ENCODE peak calls at places on chromosomes 11 and 22, in nine cellular contexts. G, Z, E, B, R, K, V, F and L are unnamed samples.

GRCh38 chr22:27133951-27134664 is 476.7 kb downstream of the MIAT start:
- DNase-seq in G (no peak), Z (peak; percentile 21), E (no peak), B (peak; percentile 44), R (no peak), K (peak; percentile 85), V (peak; percentile 68), F (no peak), L (peak; percentile 19)

GRCh38 chr11:73538381-73538872 is 59.5 kb downstream of the FAM168A start:
- DNase-seq in G (no peak), Z (no peak), E (peak; percentile 70), B (no peak), R (peak; percentile 55), K (no peak), V (no peak), F (no peak), L (peak; percentile 30)

GRCh38 chr11:18203723-18204122 is 31.1 kb downstream of the MRGPRX4 start:
- DNase-seq in G (no peak), Z (no peak), E (peak; percentile 89), B (no peak), R (peak; percentile 69), K (no peak), V (no peak), F (peak; percentile 8), L (peak; percentile 30)

GRCh38 chr11:79304599-79305212 is 136.1 kb downstream of the TENM4 start:
- DNase-seq in G (no peak), Z (no peak), E (no peak), B (no peak), R (no peak), K (no peak), V (no peak), F (no peak), L (no peak)

GRCh38 chr11:111801135-111801534 is 34.9 kb upstream of the PPP2R1B start:
- DNase-seq in G (no peak), Z (no peak), E (no peak), B (no peak), R (no peak), K (no peak), V (no peak), F (no peak), L (no peak)

GRCh38 chr11:123145220-123145619 is 49.8 kb downstream of the CLMP start:
- DNase-seq in G (no peak), Z (no peak), E (no peak), B (no peak), R (peak; percentile 66), K (no peak), V (no peak), F (peak; percentile 73), L (no peak)

GRCh38 chr22:46794067-46794466 is 31.6 kb downstream of the TBC1D22A start:
- DNase-seq in G (no peak), Z (no peak), E (no peak), B (peak; percentile 9), R (no peak), K (peak; percentile 40), V (no peak), F (no peak), L (no peak)

GRCh38 chr22:41507330-41508063 is 36.8 kb downstream of the POLR3H start:
- DNase-seq in G (no peak), Z (no peak), E (no peak), B (no peak), R (no peak), K (no peak), V (no peak), F (no peak), L (no peak)

GRCh38 chr22:46116491-46116958 is 33.8 kb upstream of the PPARA start:
- DNase-seq in G (peak; percentile 99), Z (peak; percentile 95), E (peak; percentile 92), B (peak; percentile 96), R (peak; percentile 99), K (peak; percentile 97), V (peak; percentile 97), F (peak; percentile 66), L (peak; percentile 100)

GRCh38 chr11:69837791-69838190 is 18.6 kb upstream of the FGF3 start:
- DNase-seq in G (no peak), Z (no peak), E (no peak), B (no peak), R (no peak), K (peak; percentile 20), V (no peak), F (no peak), L (no peak)

GRCh38 chr11:61567286-61568061 is 13.4 kb downstream of the SYT7 start:
- DNase-seq in G (peak; percentile 93), Z (peak; percentile 75), E (peak; percentile 92), B (peak; percentile 80), R (peak; percentile 63), K (peak; percentile 79), V (no peak), F (peak; percentile 81), L (peak; percentile 74)

GRCh38 chr11:62922653-62923371 is 1.6 kb upstream of the CHRM1 start:
- DNase-seq in G (no peak), Z (no peak), E (peak; percentile 72), B (no peak), R (no peak), K (no peak), V (no peak), F (no peak), L (no peak)

GRCh38 chr11:32050256-32050655 is 40.6 kb upstream of the RCN1 start:
- DNase-seq in G (no peak), Z (no peak), E (no peak), B (peak; percentile 41), R (no peak), K (no peak), V (no peak), F (no peak), L (no peak)

GRCh38 chr11:32053151-32053550 is 37.7 kb upstream of the RCN1 start:
- DNase-seq in G (no peak), Z (no peak), E (no peak), B (no peak), R (no peak), K (no peak), V (no peak), F (no peak), L (no peak)

GRCh38 chr11:32056445-32056844 is 34.4 kb upstream of the RCN1 start:
- DNase-seq in G (no peak), Z (no peak), E (no peak), B (no peak), R (no peak), K (no peak), V (no peak), F (no peak), L (no peak)

GRCh38 chr11:32052218-32052617 is 38.7 kb upstream of the RCN1 start:
- DNase-seq in G (no peak), Z (peak; percentile 46), E (peak; percentile 73), B (peak; percentile 62), R (peak; percentile 43), K (peak; percentile 70), V (peak; percentile 65), F (peak; percentile 49), L (peak; percentile 15)
- TF ChIP-seq POLR2AphosphoS5 in G (no peak), Z (no peak), E (no peak), B (no peak), R (no peak), K (no peak), V (no peak), F (no peak), L (no peak)

DNA sequence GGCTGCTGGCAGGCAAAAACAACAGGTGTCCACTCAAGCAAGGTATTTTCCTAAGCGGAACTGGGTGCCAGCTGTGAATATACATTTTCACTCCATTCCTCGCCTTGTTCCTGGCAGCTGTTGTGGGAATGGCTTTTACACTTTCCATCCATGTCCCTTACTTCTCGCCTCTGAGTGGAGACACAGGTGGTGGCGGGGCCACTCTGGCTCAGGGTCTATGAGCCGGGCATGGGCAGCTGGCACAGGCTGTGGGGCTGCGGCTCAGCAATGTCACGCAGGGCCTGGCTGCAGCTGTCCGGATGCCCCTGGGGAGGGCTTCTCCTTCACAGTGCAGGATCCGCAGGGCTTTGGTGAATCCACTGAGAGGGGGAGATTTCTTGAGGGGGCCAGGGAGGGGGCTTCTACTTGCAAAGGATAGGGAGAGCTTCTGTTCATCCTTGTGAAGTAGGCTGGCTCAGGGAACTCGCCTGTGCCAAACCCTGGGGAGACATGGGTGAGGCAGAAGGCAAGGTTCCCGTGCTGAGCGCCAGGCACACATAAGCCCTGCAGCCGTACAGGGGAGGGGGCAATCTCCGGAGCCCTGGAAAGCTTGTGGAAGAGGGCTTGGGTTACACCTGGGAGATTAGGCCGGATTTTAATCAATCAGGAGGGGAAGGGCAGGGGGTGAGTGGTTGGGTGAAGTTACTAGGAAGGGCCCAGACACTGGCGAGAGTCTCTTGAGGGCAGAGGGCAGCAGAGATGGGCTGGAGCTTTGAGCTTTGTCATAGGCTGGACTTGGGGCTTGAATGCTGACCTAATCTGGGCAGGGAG is 45.7 kb downstream of the KCNQ1OT1 start:
- DNase-seq in G (peak; percentile 64), Z (no peak), E (no peak), B (no peak), R (peak; percentile 22), K (no peak), V (peak; percentile 40), F (no peak), L (no peak)
- TF ChIP-seq POLR2AphosphoS5 in G (no peak), Z (no peak), E (no peak), B (no peak), R (no peak), K (no peak), V (no peak), F (no peak), L (no peak)

GRCh38 chr11:19524171-19524671 is 188.4 kb upstream of the NAV2 start:
- DNase-seq in G (no peak), Z (no peak), E (no peak), B (peak; percentile 49), R (no peak), K (no peak), V (no peak), F (no peak), L (no peak)

GRCh38 chr11:19519344-19519743 is 193.3 kb upstream of the NAV2 start:
- DNase-seq in G (no peak), Z (no peak), E (no peak), B (no peak), R (no peak), K (no peak), V (no peak), F (no peak), L (no peak)

GRCh38 chr11:19520681-19521080 is 192.0 kb upstream of the NAV2 start:
- DNase-seq in G (no peak), Z (no peak), E (no peak), B (no peak), R (no peak), K (no peak), V (no peak), F (no peak), L (no peak)

GRCh38 chr11:19525276-19525675 is 187.4 kb upstream of the NAV2 start:
- DNase-seq in G (no peak), Z (no peak), E (no peak), B (no peak), R (no peak), K (no peak), V (no peak), F (no peak), L (no peak)

GRCh38 chr11:19519912-19520641 is 192.6 kb upstream of the NAV2 start:
- DNase-seq in G (no peak), Z (no peak), E (no peak), B (peak; percentile 56), R (peak; percentile 66), K (no peak), V (no peak), F (no peak), L (no peak)
- TF ChIP-seq POLR2AphosphoS5 in G (no peak), Z (no peak), E (no peak), B (no peak), R (no peak), K (no peak), V (no peak), F (no peak), L (no peak)

DNA sequence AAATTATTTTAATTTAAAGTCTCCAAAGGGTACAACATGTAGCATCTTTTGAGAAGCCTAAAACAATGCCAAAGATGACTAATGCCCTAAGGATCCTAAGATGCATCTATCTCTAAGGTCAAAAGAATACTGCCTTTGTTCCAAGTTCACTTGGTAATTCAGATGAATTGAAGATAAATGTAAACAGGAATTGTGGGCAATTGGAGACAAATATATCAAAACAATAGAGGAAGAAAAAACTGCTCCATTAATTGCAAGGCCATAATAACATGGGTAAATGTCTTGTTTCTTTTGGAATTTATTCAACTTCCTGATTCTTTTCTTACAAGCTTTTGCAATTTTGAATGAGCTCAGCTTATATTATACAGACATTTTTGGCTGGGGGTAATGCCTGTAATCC is 338.6 kb downstream of the TTC28 start:
- DNase-seq in G (no peak), Z (no peak), E (no peak), B (no peak), R (no peak), K (no peak), V (no peak), F (no peak), L (no peak)
- TF ChIP-seq POLR2AphosphoS5 in G (no peak), Z (no peak), E (no peak), B (no peak), R (no peak), K (no peak), V (no peak), F (no peak), L (no peak)